ENCODE peak calls at places on chromosome 9, in eight cellular contexts. I, L, M, T, O, X, E and J are unnamed samples.

GRCh38 chr9:12815895-12816294 is 41.1 kb downstream of the LURAP1L start:
- DNase-seq in T (no peak), X (no peak), E (no peak), I (no peak), M (no peak), O (no peak), L (no peak), J (no peak)

GRCh38 chr9:89593776-89594427 is 10.9 kb upstream of the GADD45G start:
- DNase-seq in I (no peak), E (peak), X (peak), T (no peak), O (peak), L (peak), M (no peak), J (peak)

GRCh38 chr9:36543916-36544315 is 28.8 kb upstream of the MELK start:
- DNase-seq in O (no peak), L (no peak), I (no peak), X (no peak), M (no peak), E (no peak), T (no peak), J (no peak)

GRCh38 chr9:242461-243080 is 27.9 kb downstream of the DOCK8 start:
- DNase-seq in L (no peak), I (no peak), E (no peak), O (no peak), T (no peak), X (no peak), M (no peak), J (no peak)

GRCh38 chr9:101397746-101398334 is 578 bp downstream of the MRPL50 start:
- DNase-seq in I (no peak), E (no peak), L (no peak), O (no peak), X (no peak), T (no peak), M (no peak), J (peak)

GRCh38 chr9:136769710-136770191 is 5.4 kb upstream of the LCN15 start:
- DNase-seq in T (no peak), M (no peak), L (peak), X (peak), I (no peak), E (peak), O (peak), J (no peak)

GRCh38 chr9:72997387-72997995 is 44.6 kb upstream of the ALDH1A1 start:
- DNase-seq in M (no peak), O (peak), T (no peak), E (no peak), X (no peak), L (no peak), I (no peak), J (no peak)

GRCh38 chr9:2138646-2139045 is 123.5 kb downstream of the SMARCA2 start:
- DNase-seq in X (no peak), T (peak), E (no peak), M (no peak), I (no peak), O (no peak), L (no peak), J (no peak)

GRCh38 chr9:38214441-38214840 is 145.4 kb upstream of the SHB start:
- DNase-seq in X (no peak), M (no peak), E (no peak), I (no peak), T (no peak), L (peak), O (no peak), J (no peak)

GRCh38 chr9:87063246-87063645 is 115.9 kb upstream of the GAS1 start:
- DNase-seq in O (no peak), M (peak), E (no peak), X (no peak), T (no peak), L (no peak), I (no peak), J (no peak)

GRCh38 chr9:89874351-89875321 is 269.8 kb downstream of the GADD45G start:
- DNase-seq in I (no peak), L (no peak), X (no peak), T (peak), E (no peak), O (no peak), M (no peak), J (no peak)

GRCh38 chr9:107438211-107439030 is 51.1 kb downstream of the KLF4 start:
- DNase-seq in E (no peak), I (no peak), T (no peak), M (no peak), L (peak), X (no peak), O (no peak), J (no peak)

GRCh38 chr9:37283730-37284235 is 138.7 kb upstream of the GRHPR start:
- DNase-seq in L (peak), O (peak), X (no peak), I (no peak), T (no peak), E (no peak), M (peak), J (no peak)

GRCh38 chr9:36154213-36154952 is 14.8 kb upstream of the CCIN start:
- DNase-seq in X (no peak), I (peak), M (peak), T (peak), E (no peak), O (peak), L (no peak), J (no peak)